ENCODE peak calls at places on chromosomes 11 and 22, in four cellular contexts. A, M, H and R are unnamed samples.

GRCh38 chr11:126607776-126608625 is 252.5 kb downstream of the ST3GAL4 start:
- DNase-seq in H (no peak), A (no peak), M (peak; percentile 62), R (no peak)

GRCh38 chr11:18490319-18490718 is 34.7 kb downstream of the LDHAL6A start:
- DNase-seq in A (no peak), M (no peak), H (no peak), R (no peak)

GRCh38 chr22:45529966-45530575 is 27.4 kb downstream of the FBLN1 start:
- DNase-seq in A (no peak), M (no peak), H (no peak), R (peak; percentile 5)

GRCh38 chr11:99370557-99371200 is 349.9 kb downstream of the CNTN5 start:
- DNase-seq in A (no peak), M (peak; percentile 79), H (peak; percentile 54), R (peak; percentile 75)

GRCh38 chr22:37525073-37525745 is 6.0 kb upstream of the CARD10 start:
- DNase-seq in M (peak; percentile 84), H (no peak), A (no peak), R (no peak)

GRCh38 chr11:3942160-3942955 is 86.9 kb downstream of the STIM1 start:
- DNase-seq in A (no peak), H (no peak), M (no peak), R (no peak)

GRCh38 chr11:9125185-9125886 is 33.9 kb upstream of the SCUBE2 start:
- DNase-seq in A (no peak), H (no peak), M (no peak), R (no peak)

GRCh38 chr11:123505546-123506299 is 75.7 kb downstream of the GRAMD1B start:
- DNase-seq in M (no peak), H (no peak), A (no peak), R (no peak)

GRCh38 chr22:19411690-19412045 is 19.9 kb downstream of the HIRA start:
- DNase-seq in A (no peak), M (no peak), H (no peak), R (no peak)

GRCh38 chr11:98423933-98424332 is 596.8 kb upstream of the CNTN5 start:
- DNase-seq in A (no peak), H (no peak), M (no peak), R (no peak)

GRCh38 chr22:47175761-47176359 is 413.4 kb downstream of the TBC1D22A start:
- DNase-seq in A (peak; percentile 63), H (peak; percentile 40), M (peak; percentile 62), R (no peak)

GRCh38 chr22:47835726-47836125 is 1073.3 kb downstream of the TBC1D22A start:
- DNase-seq in A (no peak), M (no peak), H (no peak), R (no peak)

GRCh38 chr11:65454696-65455456 is 32.3 kb downstream of the NEAT1 start:
- DNase-seq in M (peak; percentile 96), A (peak; percentile 95), H (peak; percentile 93), R (peak; percentile 97)

GRCh38 chr11:88348870-88349269 is 11.3 kb upstream of the CTSC start:
- DNase-seq in H (no peak), A (no peak), M (no peak), R (no peak)

GRCh38 chr11:86735462-86736302 is 63.3 kb upstream of the ME3 start:
- DNase-seq in M (no peak), A (no peak), H (no peak), R (no peak)

GRCh38 chr11:63892233-63892632 is 24.7 kb downstream of the RCOR2 start:
- DNase-seq in H (no peak), M (no peak), A (no peak), R (no peak)

GRCh38 chr11:44566559-44566949 is 1.1 kb downstream of the CD82 start:
- DNase-seq in A (no peak), H (no peak), M (peak; percentile 6), R (no peak)

GRCh38 chr22:38953091-38953490 is 4.3 kb upstream of the APOBEC3A start:
- DNase-seq in H (no peak), A (no peak), M (peak; percentile 59), R (no peak)

GRCh38 chr11:128803440-128803839 is 63.7 kb downstream of the KCNJ1 start:
- DNase-seq in M (no peak), H (no peak), A (no peak), R (no peak)

GRCh38 chr11:62545437-62546243 is 966 bp downstream of the AHNAK start:
- DNase-seq in H (peak; percentile 98), A (peak; percentile 95), M (peak; percentile 99), R (peak; percentile 95)

GRCh38 chr22:39251762-39252460 is 7.1 kb upstream of the PDGFB start:
- DNase-seq in H (no peak), A (no peak), M (no peak), R (no peak)

GRCh38 chr11:11491589-11491988 is 130.2 kb downstream of the GALNT18 start:
- DNase-seq in A (no peak), H (no peak), M (no peak), R (no peak)

GRCh38 chr11:31408205-31408604 is 38.5 kb downstream of the DNAJC24 start:
- DNase-seq in M (no peak), H (no peak), A (no peak), R (no peak)

GRCh38 chr11:125174057-125174456 is 9.5 kb downstream of the PKNOX2 start:
- DNase-seq in H (no peak), A (no peak), M (no peak), R (no peak)
- H3K4me1 ChIP-seq in H (peaks cover 28% of the 10 kb centered on the region), A (peaks cover 9% of the 10 kb centered on the region), M (no peaks in the 10 kb centered on the region), R (peaks cover 7% of the 10 kb centered on the region)

GRCh38 chr22:23215294-23216204 is 35.2 kb downstream of the BCR start:
- DNase-seq in M (peak; percentile 74), H (peak; percentile 55), A (no peak), R (peak; percentile 71)
- H3K4me1 ChIP-seq in M (peaks cover 8% of the 10 kb centered on the region), H (peaks cover 23% of the 10 kb centered on the region), A (peaks cover 60% of the 10 kb centered on the region), R (peaks cover 56% of the 10 kb centered on the region)

DNA sequence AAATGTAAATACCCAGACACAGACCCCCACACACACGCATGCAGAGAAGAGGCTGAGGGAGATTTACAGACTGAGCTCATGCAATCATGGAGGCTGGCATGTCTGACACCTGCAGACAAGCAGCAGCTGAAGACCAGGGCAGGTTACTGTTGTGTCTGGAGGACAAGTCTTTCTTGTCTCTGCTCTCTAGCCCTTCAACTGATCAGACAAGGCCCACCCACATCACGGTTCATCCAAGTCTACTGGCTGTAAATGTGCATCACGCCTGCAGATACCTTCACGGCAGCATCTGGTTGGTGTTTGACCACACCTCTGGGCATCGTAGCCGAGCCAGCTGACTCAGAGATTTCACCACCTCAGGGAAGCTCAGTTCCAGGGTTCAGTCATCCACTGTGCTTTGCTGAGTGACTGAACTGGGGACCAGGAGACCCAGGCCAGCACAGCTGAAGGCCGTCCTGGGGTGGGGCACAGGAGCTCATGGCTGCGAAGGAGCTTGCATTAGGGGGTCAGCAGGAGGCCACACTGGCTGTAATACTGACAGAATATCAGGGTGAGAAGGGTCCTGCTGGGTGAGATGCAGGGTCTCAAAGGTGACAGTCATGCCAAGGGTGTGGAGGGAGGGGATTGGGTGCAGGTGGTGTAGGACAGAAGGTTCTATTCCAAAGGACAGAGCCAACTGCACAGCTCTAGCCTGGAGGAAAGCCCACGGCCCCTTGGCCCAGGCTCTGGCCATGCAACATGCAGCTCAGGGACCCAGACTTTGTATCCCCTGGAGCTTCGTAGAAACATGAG is 304.9 kb downstream of the BRD1 start:
- DNase-seq in M (no peak), A (no peak), H (no peak), R (no peak)
- H3K4me1 ChIP-seq in M (no peaks in the 10 kb centered on the region), A (peaks cover 2% of the 10 kb centered on the region), H (no peaks in the 10 kb centered on the region), R (no peaks in the 10 kb centered on the region)

GRCh38 chr11:14537134-14537599 is 17.0 kb upstream of the PSMA1 start:
- DNase-seq in A (no peak), M (no peak), H (no peak), R (no peak)
- H3K4me1 ChIP-seq in A (peaks cover 27% of the 10 kb centered on the region), M (no peaks in the 10 kb centered on the region), H (peaks cover 2% of the 10 kb centered on the region), R (peaks cover 4% of the 10 kb centered on the region)

GRCh38 chr11:77752518-77752917 is 68.0 kb downstream of the RSF1 start:
- DNase-seq in A (no peak), H (no peak), M (no peak), R (peak; percentile 66)
- H3K4me1 ChIP-seq in A (peaks cover 3% of the 10 kb centered on the region), H (peaks cover 10% of the 10 kb centered on the region), M (peaks cover 3% of the 10 kb centered on the region), R (peaks cover 3% of the 10 kb centered on the region)

GRCh38 chr11:14075679-14076078 is 113.2 kb downstream of the SPON1 start:
- DNase-seq in H (no peak), M (no peak), A (no peak), R (no peak)
- H3K4me1 ChIP-seq in H (peaks cover 2% of the 10 kb centered on the region), M (no peaks in the 10 kb centered on the region), A (no peaks in the 10 kb centered on the region), R (no peaks in the 10 kb centered on the region)

DNA sequence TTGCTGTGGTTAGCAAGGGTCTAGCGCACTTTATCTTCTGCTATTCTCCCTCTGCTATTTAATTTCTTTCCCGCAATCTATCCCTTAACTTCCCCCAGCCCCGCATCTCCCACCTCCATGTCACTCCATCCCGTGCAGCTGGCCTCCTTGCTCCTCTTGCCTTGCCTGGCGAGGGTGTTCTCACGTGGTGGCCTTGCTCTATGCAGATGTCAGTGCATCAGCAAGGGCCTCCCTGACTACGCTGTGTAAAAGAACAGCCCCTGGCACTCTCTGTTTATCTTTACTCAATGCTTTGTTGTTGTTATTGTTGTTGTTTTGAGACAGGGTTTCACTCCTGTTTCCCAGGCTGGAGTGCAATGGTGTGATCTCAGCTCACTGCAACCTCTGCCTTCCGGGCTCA is 114.4 kb upstream of the NNMT start:
- DNase-seq in H (no peak), A (no peak), M (no peak), R (no peak)
- H3K4me1 ChIP-seq in H (peaks cover 35% of the 10 kb centered on the region), A (peaks cover 68% of the 10 kb centered on the region), M (peaks cover 7% of the 10 kb centered on the region), R (peaks cover 68% of the 10 kb centered on the region)

GRCh38 chr11:1880746-1881441 is 10.8 kb downstream of the PRR33 start:
- DNase-seq in H (no peak), M (no peak), A (peak; percentile 58), R (no peak)
- H3K4me1 ChIP-seq in H (no peaks in the 10 kb centered on the region), M (no peaks in the 10 kb centered on the region), A (peaks cover 5% of the 10 kb centered on the region), R (peaks cover 7% of the 10 kb centered on the region)

GRCh38 chr11:10395196-10395897 is 59.7 kb upstream of the AMPD3 start:
- DNase-seq in H (no peak), M (no peak), A (no peak), R (no peak)
- H3K4me1 ChIP-seq in H (peaks cover 2% of the 10 kb centered on the region), M (no peaks in the 10 kb centered on the region), A (peaks cover 10% of the 10 kb centered on the region), R (peaks cover 4% of the 10 kb centered on the region)

GRCh38 chr11:20023082-20023426 is 137.2 kb downstream of the DBX1 start:
- DNase-seq in A (no peak), H (no peak), M (no peak), R (no peak)
- H3K4me1 ChIP-seq in A (peaks cover 3% of the 10 kb centered on the region), H (peaks cover 8% of the 10 kb centered on the region), M (peaks cover 6% of the 10 kb centered on the region), R (no peaks in the 10 kb centered on the region)